ENCODE peak calls at places on chromosomes 1 and 21, in nine cellular contexts. Q, J, S, C, G, R, F, I and A are unnamed samples.

GRCh38 chr1:19643602-19644419 is at the start of gene NBL1:
- DNase-seq in Q (peak; percentile 5), J (peak; percentile 75), S (no peak), C (peak; percentile 55), G (no peak), R (no peak), F (no peak), I (peak; percentile 80), A (peak; percentile 74)

GRCh38 chr1:29120955-29121485 is 2.7 kb downstream of the TMEM200B start:
- DNase-seq in Q (peak; percentile 35), J (peak; percentile 72), S (no peak), C (no peak), G (no peak), R (peak; percentile 70), F (peak; percentile 89), I (peak; percentile 78), A (peak; percentile 66)

GRCh38 chr21:46060596-46061061 is 37.3 kb upstream of the COL6A2 start:
- DNase-seq in Q (no peak), J (no peak), S (no peak), C (peak; percentile 84), G (no peak), R (no peak), F (no peak), I (peak; percentile 55), A (no peak)

GRCh38 chr1:8797230-8797629 is 20.2 kb downstream of the RERE start:
- DNase-seq in Q (no peak), J (no peak), S (no peak), C (peak; percentile 77), G (no peak), R (no peak), F (no peak), I (no peak), A (no peak)

GRCh38 chr1:40450491-40451237 is 388 bp downstream of the ZFP69B start:
- DNase-seq in Q (peak; percentile 14), J (peak; percentile 82), S (peak; percentile 27), C (peak; percentile 52), G (no peak), R (no peak), F (peak; percentile 32), I (peak; percentile 37), A (peak; percentile 60)

GRCh38 chr1:50108497-50109073 is at the start of gene ELAVL4:
- DNase-seq in Q (no peak), J (no peak), S (no peak), C (no peak), G (no peak), R (no peak), F (no peak), I (no peak), A (no peak)

GRCh38 chr1:179743679-179744400 is 749 bp downstream of the FAM163A start:
- DNase-seq in Q (no peak), J (no peak), S (no peak), C (no peak), G (no peak), R (no peak), F (peak; percentile 23), I (peak; percentile 30), A (no peak)

GRCh38 chr1:204600968-204601367 is 84.6 kb downstream of the LRRN2 start:
- DNase-seq in Q (no peak), J (no peak), S (no peak), C (peak; percentile 20), G (no peak), R (no peak), F (no peak), I (no peak), A (no peak)

GRCh38 chr1:164891615-164892014 is 332.6 kb downstream of the PBX1 start:
- DNase-seq in Q (no peak), J (no peak), S (no peak), C (peak; percentile 14), G (no peak), R (no peak), F (peak; percentile 51), I (no peak), A (no peak)

GRCh38 chr1:4963251-4963650 is 308.8 kb downstream of the AJAP1 start:
- DNase-seq in Q (no peak), J (no peak), S (no peak), C (peak; percentile 84), G (no peak), R (no peak), F (no peak), I (peak; percentile 20), A (no peak)

GRCh38 chr1:202438393-202439174 is 90.1 kb downstream of the PPP1R12B start:
- DNase-seq in Q (no peak), J (no peak), S (no peak), C (no peak), G (no peak), R (no peak), F (no peak), I (no peak), A (no peak)

GRCh38 chr1:46131727-46132528 is 501 bp downstream of the PIK3R3 start:
- DNase-seq in Q (peak; percentile 54), J (peak; percentile 27), S (no peak), C (peak; percentile 48), G (no peak), R (no peak), F (peak; percentile 29), I (peak; percentile 42), A (peak; percentile 13)

GRCh38 chr1:232669981-232670763 is 40.2 kb upstream of the SIPA1L2 start:
- DNase-seq in Q (no peak), J (no peak), S (no peak), C (no peak), G (no peak), R (no peak), F (no peak), I (no peak), A (no peak)

GRCh38 chr1:159914252-159915018 is 10.9 kb downstream of the TAGLN2 start:
- DNase-seq in Q (no peak), J (no peak), S (no peak), C (no peak), G (no peak), R (no peak), F (peak; percentile 56), I (no peak), A (no peak)

GRCh38 chr1:223242382-223242955 is 99.4 kb upstream of the TLR5 start:
- DNase-seq in Q (no peak), J (no peak), S (no peak), C (peak; percentile 30), G (no peak), R (no peak), F (no peak), I (no peak), A (no peak)

GRCh38 chr21:16942703-16943102 is 570.1 kb upstream of the CXADR start:
- DNase-seq in Q (no peak), J (no peak), S (no peak), C (peak; percentile 54), G (no peak), R (no peak), F (peak; percentile 88), I (peak; percentile 42), A (no peak)

GRCh38 chr21:28754127-28754611 is 238.5 kb downstream of the LTN1 start:
- DNase-seq in Q (no peak), J (no peak), S (no peak), C (no peak), G (no peak), R (no peak), F (peak; percentile 22), I (peak; percentile 56), A (no peak)

GRCh38 chr1:77825356-77825709 is 45.9 kb downstream of the MIGA1 start:
- DNase-seq in Q (peak; percentile 4), J (no peak), S (no peak), C (peak; percentile 91), G (peak; percentile 91), R (no peak), F (peak; percentile 72), I (peak; percentile 74), A (no peak)